ENCODE peak calls at places on chromosomes 12 and 14, in seven cellular contexts. Q, Y, C, D, H, Z and F are unnamed samples. For H3K4me1, the result is how much of the 10 kb centered on the place peaks cover.

GRCh38 chr12:1797011-1797901 is 23.1 kb upstream of the LRTM2 start:
- DNase-seq in Y (no peak), Q (peak), H (no peak), C (no peak), Z (peak), D (no peak), F (no peak)

GRCh38 chr14:103073876-103074698 is 9.9 kb upstream of the LBHD2 start:
- DNase-seq in C (no peak), Y (no peak), Z (no peak), Q (no peak), D (no peak), H (no peak), F (no peak)

GRCh38 chr14:55350461-55350860 is 61.2 kb downstream of the ATG14 start:
- DNase-seq in D (no peak), Y (no peak), C (no peak), Z (peak), H (no peak), Q (no peak), F (no peak)

GRCh38 chr12:55847603-55848329 is 5.0 kb upstream of the MMP19 start:
- DNase-seq in D (peak), Q (no peak), C (peak), Z (no peak), H (peak), Y (no peak), F (no peak)

GRCh38 chr14:21072102-21072501 is 2.0 kb downstream of the ARHGEF40 start:
- DNase-seq in Z (no peak), Y (no peak), H (peak), D (peak), Q (no peak), C (peak), F (peak)

GRCh38 chr12:73769337-73769736 is 768.3 kb upstream of the ATXN7L3B start:
- DNase-seq in Z (no peak), Q (no peak), Y (no peak), H (no peak), C (no peak), D (no peak), F (no peak)

GRCh38 chr12:116601524-116601923 is 42.3 kb downstream of the MAP1LC3B2 start:
- DNase-seq in Z (no peak), C (peak), H (peak), Q (no peak), Y (no peak), D (no peak), F (no peak)

GRCh38 chr12:53538209-53538689 is 31.0 kb upstream of the NPFF start:
- DNase-seq in D (peak), Z (no peak), Q (no peak), C (peak), Y (no peak), H (peak), F (peak)

GRCh38 chr12:8912910-8913309 is 1.4 kb upstream of the PHC1 start:
- DNase-seq in C (no peak), Z (no peak), Q (peak), Y (no peak), H (no peak), D (peak), F (peak)

GRCh38 chr12:126602611-126603010 is 1537.4 kb downstream of the AACS start:
- DNase-seq in Y (no peak), Z (no peak), Q (no peak), D (no peak), C (no peak), H (no peak), F (no peak)

GRCh38 chr14:92316937-92317336 is 6.0 kb upstream of the SLC24A4 start:
- DNase-seq in H (no peak), Q (no peak), C (no peak), Y (no peak), D (peak), Z (no peak), F (peak)

GRCh38 chr12:61750604-61751003 is 509.6 kb upstream of the USP15 start:
- DNase-seq in Y (no peak), Z (no peak), Q (no peak), D (peak), H (peak), C (no peak), F (no peak)

GRCh38 chr12:124150176-124150575 is 144.7 kb upstream of the RFLNA start:
- DNase-seq in D (no peak), C (no peak), Z (no peak), Q (no peak), H (no peak), Y (no peak), F (no peak)

GRCh38 chr12:12511895-12512674 is 50.6 kb downstream of the DUSP16 start:
- DNase-seq in D (no peak), H (no peak), C (no peak), Y (no peak), Z (no peak), Q (no peak), F (no peak)
- H3K4me1 ChIP-seq in D (under half), H (under half), C (under half), Y (under half), Z (under half), Q (under half), F (under half)

GRCh38 chr12:78260976-78261375 is 430.3 kb downstream of the NAV3 start:
- DNase-seq in Y (no peak), H (no peak), Q (no peak), D (no peak), Z (no peak), C (no peak), F (no peak)
- H2BK5ac ChIP-seq in Y (no peak), H (no peak), Q (no peak), D (no peak), Z (no peak), C (no peak), F (no peak)

GRCh38 chr14:61186793-61187641 is 94.1 kb downstream of the TMEM30B start:
- DNase-seq in C (no peak), D (no peak), Z (no peak), H (no peak), Y (no peak), Q (no peak), F (no peak)
- H3K18ac ChIP-seq in C (peak), D (no peak), Z (no peak), H (peak), Y (no peak), Q (no peak), F (no peak)

GRCh38 chr12:51392556-51393237 is 1.5 kb upstream of the GALNT6 start:
- DNase-seq in H (peak), Q (peak), Z (peak), D (peak), Y (peak), C (no peak), F (peak)
- H3K4me1 ChIP-seq in H (under half), Q (under half), Z (under half), D (under half), Y (under half), C (under half), F (under half)

GRCh38 chr14:84029246-84029645 is 1500.7 kb upstream of the FLRT2 start:
- DNase-seq in Q (no peak), C (no peak), Y (no peak), Z (no peak), H (no peak), D (no peak), F (no peak)

GRCh38 chr14:84021433-84021832 is 1508.5 kb upstream of the FLRT2 start:
- DNase-seq in H (no peak), Y (no peak), Q (no peak), C (no peak), D (no peak), Z (no peak), F (no peak)

GRCh38 chr14:84024231-84024630 is 1505.7 kb upstream of the FLRT2 start:
- DNase-seq in Q (no peak), Z (no peak), H (peak), Y (no peak), D (no peak), C (no peak), F (no peak)

GRCh38 chr14:84028205-84028604 is 1501.7 kb upstream of the FLRT2 start:
- DNase-seq in Y (no peak), Z (no peak), H (no peak), Q (no peak), C (no peak), D (no peak), F (no peak)

DNA sequence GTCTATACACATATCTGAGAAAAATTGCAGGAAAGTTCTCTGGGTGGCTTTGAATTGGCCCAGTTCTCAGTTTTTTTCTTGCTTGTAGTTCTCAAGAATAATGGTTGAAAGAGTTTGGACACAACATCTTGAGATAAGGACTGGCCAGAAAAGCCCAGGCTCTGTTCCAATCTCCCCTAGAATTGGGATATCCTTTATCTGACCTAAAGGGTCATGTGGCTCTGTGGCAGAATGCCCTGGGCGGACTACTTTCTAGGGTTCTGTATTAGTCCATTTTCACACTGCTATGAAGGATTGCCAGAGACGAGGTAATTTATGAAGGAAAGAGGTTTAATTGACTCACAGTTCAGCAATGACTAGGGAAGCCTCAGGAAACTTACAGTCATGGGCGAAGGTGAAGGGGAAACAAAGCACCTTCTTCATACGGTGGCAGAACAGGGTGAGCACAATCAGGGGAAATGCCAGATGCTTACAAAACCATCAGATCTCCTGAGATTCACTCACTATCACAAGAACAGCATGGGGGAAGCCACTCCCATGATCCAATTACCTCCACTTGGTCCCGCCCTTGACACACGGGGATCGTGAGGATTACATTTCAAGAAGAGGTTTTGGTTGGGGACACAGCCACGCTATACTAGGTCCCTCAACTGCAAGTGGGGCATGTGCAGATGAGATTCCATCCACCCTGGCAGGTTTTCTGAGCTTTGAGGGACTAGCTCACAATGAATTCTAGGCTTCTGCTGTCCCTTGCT is 1504.5 kb upstream of the FLRT2 start:
- DNase-seq in C (no peak), D (no peak), Y (no peak), Z (no peak), H (no peak), Q (peak), F (peak)
- H2BK5ac ChIP-seq in C (no peak), D (no peak), Y (no peak), Z (no peak), H (no peak), Q (no peak), F (no peak)